ENCODE peak calls at places on chromosome 22, in seven cellular contexts. G is mesendoderm; A is Peyer's patch; E is endothelial cell of umbilical vein; S is CD8-positive, alpha-beta T cell; Q is IMR-90; V is left ventricle myocardium inferior. J is an unnamed sample.
A peak's percentile ranks its signal among the peaks of the same experiment; 100 is the strongest.

GRCh38 chr22:17012267-17012666 is 4.2 kb upstream of the GAB4 start:
- DNase-seq in V (no peak), A (no peak), G (no peak), S (no peak), Q (no peak), E (no peak), J (no peak)

GRCh38 chr22:29704528-29705285 is 15.1 kb upstream of the CABP7 start:
- DNase-seq in S (no peak), A (no peak), Q (peak; percentile 76), V (no peak), G (no peak), E (no peak), J (no peak)

GRCh38 chr22:33975841-33976240 is 55.6 kb upstream of the LARGE1 start:
- DNase-seq in Q (no peak), V (no peak), A (no peak), G (peak; percentile 65), S (no peak), E (no peak), J (no peak)

GRCh38 chr22:46008291-46008690 is 31.3 kb upstream of the WNT7B start:
- DNase-seq in G (no peak), V (peak; percentile 25), Q (no peak), A (no peak), S (no peak), E (no peak), J (no peak)

GRCh38 chr22:38239101-38239761 is 33.6 kb downstream of the TMEM184B start:
- DNase-seq in A (no peak), E (peak; percentile 83), S (no peak), G (peak; percentile 37), V (no peak), Q (peak; percentile 98), J (no peak)

GRCh38 chr22:19890502-19891349 is 36.1 kb upstream of the GNB1L start:
- DNase-seq in G (no peak), A (no peak), Q (no peak), V (no peak), S (no peak), E (peak; percentile 61), J (no peak)

GRCh38 chr22:43001271-43002197 is 13.4 kb downstream of the PACSIN2 start:
- DNase-seq in A (no peak), Q (no peak), S (no peak), V (no peak), G (no peak), E (peak; percentile 29), J (no peak)

GRCh38 chr22:19641254-19641982 is 72.9 kb upstream of the SEPTIN5 start:
- DNase-seq in S (no peak), A (no peak), V (no peak), E (peak; percentile 26), Q (no peak), G (peak; percentile 80), J (no peak)

GRCh38 chr22:47610281-47610680 is 847.8 kb downstream of the TBC1D22A start:
- DNase-seq in V (no peak), S (no peak), A (no peak), E (no peak), Q (no peak), G (no peak), J (no peak)

GRCh38 chr22:44025171-44026065 is 1.3 kb downstream of the PARVB start:
- DNase-seq in Q (no peak), E (peak; percentile 21), A (peak; percentile 93), S (no peak), V (peak; percentile 64), G (no peak), J (no peak)

GRCh38 chr22:33357894-33358440 is 299.8 kb upstream of the SYN3 start:
- DNase-seq in A (no peak), S (no peak), Q (no peak), E (no peak), G (no peak), V (no peak), J (no peak)

GRCh38 chr22:30947163-30947820 is 21.3 kb downstream of the MORC2 start:
- DNase-seq in A (no peak), V (peak; percentile 31), G (peak; percentile 33), Q (no peak), E (peak; percentile 12), S (no peak), J (no peak)

GRCh38 chr22:41140365-41140957 is 48.1 kb downstream of the EP300 start:
- DNase-seq in G (no peak), A (no peak), Q (no peak), V (no peak), E (no peak), S (no peak), J (no peak)

GRCh38 chr22:20825624-20826023 is 33.0 kb downstream of the PI4KA start:
- DNase-seq in G (no peak), Q (no peak), V (no peak), A (no peak), S (no peak), E (no peak), J (no peak)

GRCh38 chr22:44391026-44391425 is 78.3 kb upstream of the SHISAL1 start:
- DNase-seq in E (no peak), A (no peak), V (no peak), Q (no peak), S (no peak), G (no peak), J (no peak)

GRCh38 chr22:30830907-30831306 is 136.2 kb downstream of the OSBP2 start:
- DNase-seq in Q (peak; percentile 97), V (no peak), E (peak; percentile 92), G (peak; percentile 30), A (no peak), S (no peak), J (no peak)

DNA sequence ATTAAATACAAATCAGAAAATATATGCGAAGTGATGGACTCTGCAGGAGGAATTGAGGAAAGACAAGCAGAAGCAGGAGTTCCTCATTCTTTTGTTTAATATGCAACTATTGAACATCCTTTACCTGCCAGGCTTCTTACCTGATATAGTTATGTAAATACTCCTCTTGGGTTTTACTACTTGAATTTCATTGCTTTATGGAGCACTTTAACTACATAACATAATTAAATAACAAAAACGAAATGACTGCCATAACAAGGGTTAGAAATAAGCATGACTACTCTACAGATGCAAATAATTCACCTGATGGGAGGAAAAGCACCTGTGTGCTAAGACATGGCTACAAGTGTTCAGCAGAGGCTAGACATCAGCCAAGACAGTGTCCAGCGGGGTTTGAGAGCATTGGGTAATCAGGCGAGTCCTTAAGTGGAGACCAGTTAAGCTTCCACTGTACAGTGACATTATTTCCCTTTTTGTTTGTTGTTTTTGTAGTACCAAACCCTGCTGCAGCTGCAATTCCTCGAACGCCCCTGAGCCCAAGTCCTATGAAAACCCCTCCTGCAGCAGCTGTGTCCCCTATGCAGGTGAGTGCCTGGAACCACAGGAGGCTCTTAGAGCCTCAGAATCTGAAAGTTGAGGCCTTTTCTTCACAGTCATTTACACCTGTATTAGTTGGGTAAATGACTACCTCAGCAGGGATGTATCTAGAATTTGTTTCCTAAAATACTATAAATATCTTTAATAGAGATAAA is 67.4 kb downstream of the SPECC1L start:
- DNase-seq in G (no peak), A (no peak), V (no peak), E (no peak), Q (no peak), S (no peak), J (no peak)
- H3K36me3 ChIP-seq in G (peaks cover 1% of the 10 kb centered on the region), A (no peaks in the 10 kb centered on the region), V (peaks cover 83% of the 10 kb centered on the region), E (peaks cover 18% of the 10 kb centered on the region), Q (peaks cover 30% of the 10 kb centered on the region), S (peaks cover 24% of the 10 kb centered on the region), J (peaks cover 43% of the 10 kb centered on the region)

GRCh38 chr22:26615830-26616435 is 1.9 kb downstream of the CRYBB1 start:
- DNase-seq in E (no peak), Q (no peak), V (no peak), S (no peak), G (no peak), A (no peak), J (no peak)
- H3K4me1 ChIP-seq in E (no peaks in the 10 kb centered on the region), Q (no peaks in the 10 kb centered on the region), V (peaks cover 25% of the 10 kb centered on the region), S (peaks cover 19% of the 10 kb centered on the region), G (peaks cover 28% of the 10 kb centered on the region), A (no peaks in the 10 kb centered on the region), J (peaks cover 5% of the 10 kb centered on the region)

GRCh38 chr22:49195636-49196035 is 632.0 kb downstream of the BRD1 start:
- DNase-seq in V (no peak), S (no peak), G (no peak), A (no peak), Q (no peak), E (no peak), J (no peak)

GRCh38 chr22:49193348-49193747 is 634.3 kb downstream of the BRD1 start:
- DNase-seq in A (no peak), S (no peak), G (no peak), Q (no peak), V (peak; percentile 41), E (no peak), J (no peak)

GRCh38 chr22:49192180-49192856 is 635.4 kb downstream of the BRD1 start:
- DNase-seq in V (no peak), G (no peak), A (no peak), S (no peak), E (no peak), Q (no peak), J (no peak)

GRCh38 chr22:49192857-49193250 is 634.8 kb downstream of the BRD1 start:
- DNase-seq in A (no peak), E (no peak), V (no peak), G (no peak), S (no peak), Q (no peak), J (no peak)

DNA sequence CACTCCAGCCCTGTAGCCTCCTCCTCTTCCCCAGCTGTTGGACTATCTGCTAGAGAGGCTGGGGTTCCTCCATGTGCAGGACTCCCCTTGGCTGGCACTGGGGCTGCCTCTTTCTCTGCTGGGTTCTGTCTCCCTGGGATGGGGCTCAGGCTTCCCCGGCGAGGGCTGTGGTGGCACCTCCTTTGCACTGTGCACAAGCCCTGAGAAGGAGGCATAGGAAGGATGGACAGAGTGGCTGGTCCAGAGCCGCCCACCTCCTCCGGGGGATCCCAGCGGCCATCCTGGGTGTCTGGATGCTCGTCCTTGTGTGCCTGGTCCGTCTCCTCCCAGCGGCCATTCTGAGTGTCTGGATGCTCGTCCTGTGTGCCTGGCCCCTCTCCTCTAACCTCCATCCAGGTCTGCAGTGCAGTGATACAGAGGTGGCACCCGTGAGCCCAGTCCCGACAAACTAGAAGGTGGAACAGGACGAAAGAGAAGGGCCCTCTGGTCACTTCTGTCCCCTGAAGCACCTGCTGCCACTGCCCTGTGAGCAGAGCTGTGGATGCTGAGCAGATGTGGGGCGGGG is 633.7 kb downstream of the BRD1 start:
- DNase-seq in G (no peak), Q (no peak), V (no peak), E (no peak), A (no peak), S (no peak), J (no peak)
- H3K36me3 ChIP-seq in G (no peaks in the 10 kb centered on the region), Q (no peaks in the 10 kb centered on the region), V (no peaks in the 10 kb centered on the region), E (no peaks in the 10 kb centered on the region), A (no peaks in the 10 kb centered on the region), S (no peaks in the 10 kb centered on the region), J (no peaks in the 10 kb centered on the region)

DNA sequence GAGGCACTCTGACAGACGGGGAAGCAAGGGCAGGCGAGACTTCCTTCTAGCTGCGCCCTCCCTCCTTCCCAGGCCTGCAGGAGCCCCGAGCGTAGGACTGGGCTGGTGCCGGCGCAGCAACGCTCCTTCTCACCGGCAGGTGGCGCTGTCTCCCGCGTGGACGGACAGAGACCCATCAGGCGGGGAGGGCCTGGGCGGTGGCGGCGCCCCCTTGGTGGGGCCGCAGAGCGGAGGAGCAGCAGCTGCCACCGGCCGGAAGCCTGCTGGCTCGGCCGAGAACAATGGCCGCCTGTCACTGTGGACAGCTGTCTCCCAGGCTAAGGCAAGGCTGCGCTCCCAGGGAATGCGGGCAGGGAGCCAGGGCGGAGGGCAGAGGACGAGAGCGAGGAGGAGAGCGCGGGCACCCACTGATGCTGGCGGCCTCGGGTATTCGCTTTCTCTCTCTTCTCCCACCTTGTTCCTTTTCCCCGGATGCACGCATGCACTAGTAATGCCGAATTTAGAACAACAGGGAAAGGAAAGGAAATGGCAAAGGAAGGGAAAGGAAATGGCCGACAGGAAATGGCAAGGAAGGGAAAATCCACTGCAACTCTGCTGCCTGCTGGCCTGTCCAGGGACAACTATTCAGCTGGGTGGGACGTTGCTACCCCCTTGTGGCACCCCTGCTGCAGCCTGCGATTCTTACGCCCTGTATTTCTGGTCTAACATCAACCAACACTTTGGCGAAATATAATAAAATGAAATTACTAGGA is 14.4 kb downstream of the PPM1F start:
- DNase-seq in G (peak; percentile 96), A (peak; percentile 90), Q (peak; percentile 83), S (peak; percentile 95), V (peak; percentile 95), E (peak; percentile 95), J (peak; percentile 83)
- H3K4me1 ChIP-seq in G (no peaks in the 10 kb centered on the region), A (peaks cover 52% of the 10 kb centered on the region), Q (peaks cover 29% of the 10 kb centered on the region), S (peaks cover 23% of the 10 kb centered on the region), V (peaks cover 77% of the 10 kb centered on the region), E (peaks cover 60% of the 10 kb centered on the region), J (peaks cover 16% of the 10 kb centered on the region)

J was measured in CD8-positive, alpha-beta memory T cell.